ENCODE peak calls at places on chromosome 20, in nine cellular contexts. P is thyroid gland, T is choroid plexus epithelial cell, O is left lobe of liver, R is HTR-8/SVneo, A is RKO, J is hypothalamus, I is ELR, C is iris pigment epithelial cell. V is an unnamed sample.

GRCh38 chr20:41701596-41702350 is 83.6 kb upstream of the CHD6 start:
- DNase-seq in P (no peak), I (no peak), R (no peak), O (no peak), J (no peak), C (no peak), A (no peak), T (no peak), V (no peak)

GRCh38 chr20:12557224-12557623 is 451.5 kb upstream of the SPTLC3 start:
- DNase-seq in T (no peak), A (no peak), I (no peak), P (no peak), R (no peak), C (no peak), O (no peak), J (no peak), V (no peak)

GRCh38 chr20:57509665-57510237 is 15.2 kb downstream of the CTCFL start:
- DNase-seq in R (peak), I (peak), T (peak), J (no peak), P (no peak), A (peak), O (no peak), C (peak), V (no peak)

GRCh38 chr20:37095108-37095608 is 639 bp downstream of the RBL1 start:
- DNase-seq in I (peak), T (peak), P (no peak), C (peak), A (peak), O (no peak), R (peak), J (no peak), V (no peak)

GRCh38 chr20:45969712-45970634 is 2.0 kb downstream of the ZNF335 start:
- DNase-seq in C (peak), A (peak), R (peak), I (peak), T (peak), P (no peak), J (no peak), O (peak), V (no peak)

GRCh38 chr20:57243480-57244220 is 22.8 kb downstream of the BMP7 start:
- DNase-seq in C (no peak), T (no peak), I (no peak), O (no peak), J (no peak), R (no peak), A (no peak), P (peak), V (no peak)

GRCh38 chr20:19253316-19253715 is 40.9 kb downstream of the SLC24A3 start:
- DNase-seq in C (no peak), J (no peak), T (no peak), I (peak), R (no peak), O (no peak), A (no peak), P (no peak), V (no peak)

GRCh38 chr20:48841196-48841860 is 13.5 kb upstream of the PREX1 start:
- DNase-seq in C (no peak), O (no peak), R (no peak), A (no peak), I (peak), P (no peak), T (no peak), J (no peak), V (no peak)

GRCh38 chr20:53838311-53838873 is 232.0 kb downstream of the BCAS1 start:
- DNase-seq in I (no peak), P (no peak), A (no peak), J (no peak), T (no peak), O (no peak), C (no peak), R (no peak), V (no peak)

GRCh38 chr20:1336699-1337387 is 7.9 kb upstream of the SDCBP2 start:
- DNase-seq in R (no peak), P (peak), A (no peak), C (peak), J (peak), I (no peak), T (no peak), O (peak), V (peak)

GRCh38 chr20:62219992-62220665 is at the start of gene HRH3:
- DNase-seq in C (no peak), T (peak), R (peak), J (no peak), I (peak), A (no peak), P (peak), O (no peak), V (no peak)

GRCh38 chr20:53208110-53208908 is 236.2 kb downstream of the TSHZ2 start:
- DNase-seq in R (no peak), A (no peak), I (no peak), J (no peak), O (no peak), T (no peak), C (no peak), P (no peak), V (no peak)

GRCh38 chr20:20181322-20181721 is 129.0 kb downstream of the CFAP61 start:
- DNase-seq in P (no peak), R (no peak), J (no peak), T (no peak), C (no peak), I (no peak), A (no peak), O (no peak), V (no peak)

GRCh38 chr20:36214684-36215256 is 21.5 kb upstream of the AAR2 start:
- DNase-seq in T (peak), P (no peak), J (no peak), C (peak), O (no peak), A (peak), I (peak), R (peak), V (no peak)

GRCh38 chr20:55316753-55317152 is 688.6 kb downstream of the CBLN4 start:
- DNase-seq in A (no peak), T (no peak), R (no peak), C (no peak), J (no peak), O (no peak), P (no peak), I (no peak), V (no peak)

GRCh38 chr20:10555865-10556308 is 117.9 kb downstream of the JAG1 start:
- DNase-seq in R (peak), P (no peak), I (peak), J (no peak), C (peak), A (peak), T (peak), O (no peak), V (no peak)

GRCh38 chr20:19756756-19757486 is 1.1 kb upstream of the RIN2 start:
- DNase-seq in C (no peak), A (no peak), T (no peak), R (no peak), I (peak), J (no peak), O (no peak), P (no peak), V (no peak)

GRCh38 chr20:63208346-63208924 is 7.5 kb downstream of the YTHDF1 start:
- DNase-seq in I (no peak), R (no peak), A (no peak), P (no peak), O (no peak), J (no peak), C (no peak), T (no peak), V (no peak)

GRCh38 chr20:37458761-37459160 is 62.3 kb upstream of the NNAT start:
- DNase-seq in J (no peak), A (no peak), T (no peak), R (no peak), I (no peak), O (no peak), P (no peak), C (no peak), V (no peak)

GRCh38 chr20:3239867-3240775 is 1.1 kb upstream of the SLC4A11 start:
- DNase-seq in A (no peak), T (peak), C (peak), O (no peak), R (no peak), P (no peak), J (no peak), I (no peak), V (no peak)

GRCh38 chr20:36465109-36466080 is 75.9 kb upstream of the MYL9 start:
- DNase-seq in T (peak), A (peak), I (peak), R (peak), C (peak), J (no peak), P (no peak), O (no peak), V (no peak)

GRCh38 chr20:61588356-61589054 is 336.4 kb downstream of the CDH4 start:
- DNase-seq in J (no peak), P (no peak), I (peak), A (no peak), T (peak), C (peak), R (peak), O (no peak), V (no peak)

GRCh38 chr20:15638781-15639180 is 934.5 kb downstream of the KIF16B start:
- DNase-seq in C (no peak), A (no peak), R (no peak), P (no peak), T (no peak), I (no peak), J (no peak), O (no peak), V (no peak)

GRCh38 chr20:63100926-63101699 is 94.3 kb upstream of the BHLHE23 start:
- DNase-seq in R (no peak), O (no peak), I (no peak), J (no peak), T (no peak), A (no peak), C (no peak), P (no peak), V (no peak)

GRCh38 chr20:49444553-49444990 is 37.9 kb downstream of the KCNB1 start:
- DNase-seq in P (no peak), C (no peak), R (no peak), A (no peak), I (no peak), O (peak), J (no peak), T (no peak), V (no peak)

GRCh38 chr20:53621482-53622246 is 28.0 kb upstream of the ZNF217 start:
- DNase-seq in I (peak), R (peak), J (no peak), O (peak), A (no peak), P (peak), T (peak), C (peak), V (no peak)

GRCh38 chr20:46959821-46960220 is 65.2 kb downstream of the EYA2 start:
- DNase-seq in P (peak), C (no peak), A (no peak), J (no peak), R (no peak), O (no peak), T (no peak), I (no peak), V (no peak)

GRCh38 chr20:50520222-50520877 is 10.2 kb downstream of the PTPN1 start:
- DNase-seq in A (no peak), I (no peak), J (no peak), T (no peak), P (no peak), R (no peak), O (no peak), C (no peak), V (no peak)

GRCh38 chr20:49674383-49675352 is 39.0 kb downstream of the B4GALT5 start:
- DNase-seq in T (no peak), O (no peak), I (peak), J (no peak), P (no peak), A (no peak), R (peak), C (peak), V (no peak)

GRCh38 chr20:43825635-43826034 is 89.0 kb upstream of the TOX2 start:
- DNase-seq in P (no peak), C (no peak), T (no peak), R (no peak), J (peak), O (no peak), I (no peak), A (no peak), V (no peak)

GRCh38 chr20:15236812-15237211 is 899.4 kb upstream of the FLRT3 start:
- DNase-seq in C (peak), R (no peak), P (peak), I (peak), A (peak), O (peak), J (no peak), T (peak), V (no peak)

GRCh38 chr20:36575066-36575743 is 1.8 kb downstream of the TGIF2 start:
- DNase-seq in A (peak), R (peak), I (peak), P (peak), C (peak), O (peak), J (peak), T (peak), V (no peak)

GRCh38 chr20:51138576-51138975 is 115.7 kb upstream of the KCNG1 start:
- DNase-seq in C (no peak), P (no peak), T (no peak), O (no peak), A (no peak), J (no peak), I (no peak), R (no peak), V (no peak)